ENCODE peak calls at places on chromosomes 13 and 19, in five cellular contexts. G is CD8-positive, alpha-beta memory T cell; P is MG63; Y is fibroblast of lung; M is upper lobe of left lung. Q is an unnamed sample.
A peak's percentile ranks its signal among the peaks of the same experiment; 100 is the strongest.

GRCh38 chr13:53821632-53822031 is 793.0 kb downstream of the OLFM4 start:
- DNase-seq in G (no peak), P (no peak), Y (no peak), M (no peak), Q (no peak)

GRCh38 chr19:11485245-11485837 is 4.5 kb upstream of the ELAVL3 start:
- DNase-seq in G (no peak), P (no peak), Y (no peak), M (no peak), Q (no peak)

GRCh38 chr19:55136399-55137102 is 12.5 kb downstream of the TNNT1 start:
- DNase-seq in G (no peak), P (no peak), Y (no peak), M (no peak), Q (no peak)

GRCh38 chr19:48393559-48394330 is at the start of gene GRIN2D:
- DNase-seq in G (no peak), P (no peak), Y (peak; percentile 47), M (no peak), Q (no peak)

GRCh38 chr13:45325806-45326205 is 15.2 kb downstream of the TPT1 start:
- DNase-seq in G (no peak), P (peak; percentile 75), Y (peak; percentile 91), M (peak; percentile 37), Q (no peak)

GRCh38 chr19:36060430-36060829 is 5.7 kb downstream of the WDR62 start:
- DNase-seq in G (no peak), P (peak; percentile 30), Y (peak; percentile 47), M (peak; percentile 24), Q (no peak)

GRCh38 chr19:13920940-13921744 is 15.1 kb downstream of the CC2D1A start:
- DNase-seq in G (no peak), P (peak; percentile 51), Y (peak; percentile 57), M (peak; percentile 51), Q (no peak)

GRCh38 chr19:48321372-48321621 is 4.1 kb upstream of the EMP3 start:
- DNase-seq in G (peak; percentile 97), P (peak; percentile 76), Y (peak; percentile 90), M (peak; percentile 100), Q (peak; percentile 87)

GRCh38 chr13:49499889-49500660 is 4.3 kb downstream of the PHF11 start:
- DNase-seq in G (no peak), P (no peak), Y (peak; percentile 84), M (no peak), Q (no peak)

GRCh38 chr19:49301165-49301865 is 23.7 kb downstream of the SLC6A16 start:
- DNase-seq in G (peak; percentile 70), P (peak; percentile 63), Y (peak; percentile 43), M (peak; percentile 85), Q (peak; percentile 68)

GRCh38 chr19:9342610-9343304 is 18.8 kb downstream of the ZNF559 start:
- DNase-seq in G (no peak), P (no peak), Y (no peak), M (no peak), Q (no peak)
- H3K9me3 ChIP-seq in G (peaks cover 73% of the 10 kb centered on the region), P (peaks cover 75% of the 10 kb centered on the region), Y (peaks cover 8% of the 10 kb centered on the region), M (peaks cover 95% of the 10 kb centered on the region), Q (peaks cover 62% of the 10 kb centered on the region)

GRCh38 chr19:29022165-29022564 is 190.8 kb downstream of the UQCRFS1 start:
- DNase-seq in G (no peak), P (no peak), Y (no peak), M (no peak), Q (no peak)
- H3K9me3 ChIP-seq in G (no peaks in the 10 kb centered on the region), P (no peaks in the 10 kb centered on the region), Y (no peaks in the 10 kb centered on the region), M (no peaks in the 10 kb centered on the region), Q (no peaks in the 10 kb centered on the region)

DNA sequence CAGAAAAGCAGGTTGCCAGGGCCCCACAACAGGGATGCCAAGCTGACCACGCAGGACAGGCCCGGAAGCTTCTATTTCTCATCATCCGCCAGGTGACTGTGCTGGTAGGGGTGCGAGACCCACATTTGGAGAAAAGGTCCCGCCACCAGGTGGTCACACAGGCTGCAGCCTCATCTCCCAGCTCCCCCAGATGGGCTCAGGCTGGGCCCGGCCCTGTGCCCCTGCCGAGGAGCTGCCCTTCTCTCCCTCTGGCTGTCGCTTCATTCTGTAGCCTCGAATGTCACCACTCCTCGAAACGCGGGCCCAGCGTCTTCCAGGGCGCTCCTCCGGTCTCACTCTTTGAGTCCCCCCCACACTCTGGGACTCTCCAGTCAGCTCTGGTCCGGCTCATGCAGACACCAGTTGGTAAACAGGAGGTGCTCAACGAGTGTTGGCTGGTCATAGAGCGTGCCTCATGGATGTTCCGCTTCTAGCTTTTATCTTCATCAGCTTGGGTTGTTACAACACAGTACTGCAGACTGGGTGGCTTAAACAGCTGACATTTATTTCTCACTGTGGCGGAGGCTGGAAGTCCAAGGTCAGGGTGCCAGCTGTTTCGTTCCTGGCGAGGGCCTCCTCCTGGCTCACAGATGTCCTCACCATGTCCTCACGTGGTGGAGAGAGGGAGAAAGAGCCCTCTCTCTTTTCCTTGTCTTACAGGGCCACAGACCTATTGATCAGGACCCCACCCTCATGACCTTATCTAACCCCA is 87.1 kb downstream of the TEX29 start:
- DNase-seq in G (no peak), P (no peak), Y (no peak), M (no peak), Q (no peak)
- H3K9me3 ChIP-seq in G (no peaks in the 10 kb centered on the region), P (no peaks in the 10 kb centered on the region), Y (no peaks in the 10 kb centered on the region), M (no peaks in the 10 kb centered on the region), Q (no peaks in the 10 kb centered on the region)

GRCh38 chr19:31648347-31648746 is 299.1 kb upstream of the TSHZ3 start:
- DNase-seq in G (no peak), P (no peak), Y (peak; percentile 77), M (no peak), Q (no peak)
- H3K9me3 ChIP-seq in G (no peaks in the 10 kb centered on the region), P (peaks cover 2% of the 10 kb centered on the region), Y (no peaks in the 10 kb centered on the region), M (no peaks in the 10 kb centered on the region), Q (no peaks in the 10 kb centered on the region)

GRCh38 chr13:99059498-99060070 is 81.7 kb upstream of the DOCK9 start:
- DNase-seq in G (no peak), P (no peak), Y (no peak), M (no peak), Q (no peak)
- H3K9me3 ChIP-seq in G (no peaks in the 10 kb centered on the region), P (no peaks in the 10 kb centered on the region), Y (no peaks in the 10 kb centered on the region), M (no peaks in the 10 kb centered on the region), Q (no peaks in the 10 kb centered on the region)

GRCh38 chr13:57918913-57919312 is 287.4 kb downstream of the PCDH17 start:
- DNase-seq in G (no peak), P (no peak), Y (no peak), M (no peak), Q (no peak)
- H3K9me3 ChIP-seq in G (no peaks in the 10 kb centered on the region), P (no peaks in the 10 kb centered on the region), Y (no peaks in the 10 kb centered on the region), M (no peaks in the 10 kb centered on the region), Q (peaks cover 2% of the 10 kb centered on the region)

DNA sequence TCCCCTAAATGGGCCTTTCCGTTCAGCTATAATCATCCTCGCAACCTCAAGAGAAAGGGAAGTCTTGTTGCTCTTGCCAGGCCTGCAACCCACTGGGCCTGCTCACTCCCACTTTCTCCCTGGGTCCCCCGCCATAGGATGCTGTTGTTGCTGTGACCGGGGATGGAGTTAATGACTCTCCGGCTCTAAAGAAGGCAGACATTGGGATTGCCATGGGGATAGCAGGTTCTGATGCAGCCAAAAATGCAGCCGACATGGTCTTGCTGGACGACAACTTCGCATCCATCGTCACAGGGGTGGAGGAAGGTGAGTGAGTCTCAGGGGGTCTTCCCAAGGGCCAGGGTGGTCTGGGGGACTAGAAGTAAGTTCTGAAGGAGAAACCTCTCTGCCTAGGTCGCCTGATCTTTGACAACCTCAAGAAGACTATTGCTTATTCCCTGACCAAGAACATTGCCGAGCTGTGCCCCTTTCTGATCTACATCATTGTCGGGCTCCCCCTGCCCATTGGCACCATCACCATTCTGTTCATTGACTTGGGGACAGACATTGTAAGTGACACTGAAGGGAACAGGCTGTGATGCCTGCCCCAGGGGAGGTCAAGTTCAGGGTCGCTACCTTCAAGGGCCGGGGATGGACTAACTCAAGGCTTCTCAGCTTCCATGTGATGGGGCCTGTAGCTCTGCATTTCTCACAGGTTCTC is 26.8 kb downstream of the ATP12A start:
- DNase-seq in G (no peak), P (no peak), Y (no peak), M (no peak), Q (no peak)
- H3K9me3 ChIP-seq in G (no peaks in the 10 kb centered on the region), P (no peaks in the 10 kb centered on the region), Y (no peaks in the 10 kb centered on the region), M (no peaks in the 10 kb centered on the region), Q (no peaks in the 10 kb centered on the region)

Q was measured in T-helper 17 cell.